ENCODE peak calls at places on chromosomes 2 and 18, in seven cellular contexts. O, H, E, I, D, A and Y are unnamed samples.

GRCh38 chr18:29849145-29849544 is 1193.4 kb downstream of the DSC3 start:
- DNase-seq in H (no peak), E (no peak), D (no peak), A (no peak), O (no peak), I (no peak), Y (no peak)

GRCh38 chr2:38512211-38512610 is 90.5 kb downstream of the HNRNPLL start:
- DNase-seq in O (no peak), E (no peak), A (no peak), H (no peak), D (no peak), I (peak; percentile 26), Y (no peak)

GRCh38 chr2:878245-878930 is 72.3 kb upstream of the SNTG2 start:
- DNase-seq in H (no peak), O (no peak), A (no peak), E (no peak), I (peak; percentile 74), D (no peak), Y (no peak)

GRCh38 chr2:120367649-120368048 is 21.7 kb downstream of the INHBB start:
- DNase-seq in O (no peak), E (peak; percentile 9), I (no peak), A (no peak), D (peak; percentile 80), H (no peak), Y (no peak)

GRCh38 chr18:59659486-59660187 is 37.6 kb downstream of the CCBE1 start:
- DNase-seq in O (no peak), A (no peak), D (no peak), I (no peak), H (no peak), E (no peak), Y (no peak)

GRCh38 chr18:6561029-6561861 is 146.5 kb upstream of the L3MBTL4 start:
- DNase-seq in O (no peak), D (no peak), I (no peak), H (no peak), A (peak; percentile 30), E (no peak), Y (no peak)

GRCh38 chr18:59156316-59156715 is 16.6 kb downstream of the SEC11C start:
- DNase-seq in D (no peak), O (peak; percentile 79), H (no peak), I (no peak), A (no peak), E (no peak), Y (no peak)

GRCh38 chr18:53745228-53745967 is 479.1 kb downstream of the MBD2 start:
- DNase-seq in E (no peak), I (no peak), H (no peak), O (peak; percentile 57), D (peak; percentile 35), A (no peak), Y (no peak)

GRCh38 chr2:232951891-232952290 is 61.2 kb downstream of the NGEF start:
- DNase-seq in I (no peak), A (no peak), O (no peak), E (no peak), H (no peak), D (peak; percentile 68), Y (no peak)

GRCh38 chr2:148013879-148014278 is 6.7 kb downstream of the ORC4 start:
- DNase-seq in H (no peak), O (no peak), D (no peak), E (no peak), I (no peak), A (no peak), Y (no peak)

GRCh38 chr2:217573565-217573964 is 429.2 kb downstream of the TNS1 start:
- DNase-seq in D (no peak), I (no peak), A (no peak), E (no peak), O (no peak), H (no peak), Y (no peak)
- TF ChIP-seq CTCF in D (no peak), I (no peak), A (no peak), E (no peak), O (no peak), H (no peak), Y (no peak)

GRCh38 chr2:207734264-207734635 is 22.8 kb downstream of the CCNYL1 start:
- DNase-seq in O (peak; percentile 19), E (no peak), D (peak; percentile 38), I (no peak), H (no peak), A (no peak), Y (no peak)
- TF ChIP-seq CTCF in O (peak; percentile 42), E (peak; percentile 16), D (peak; percentile 63), I (no peak), H (no peak), A (peak; percentile 17), Y (no peak)

GRCh38 chr2:86396304-86396785 is 44.8 kb upstream of the KDM3A start:
- DNase-seq in I (no peak), A (no peak), E (peak; percentile 60), D (no peak), O (peak; percentile 63), H (no peak), Y (peak; percentile 58)
- TF ChIP-seq CTCF in I (no peak), A (peak; percentile 24), E (no peak), D (peak; percentile 52), O (peak; percentile 72), H (no peak), Y (peak; percentile 33)

GRCh38 chr2:210086930-210087329 is 84.3 kb downstream of the KANSL1L start:
- DNase-seq in D (no peak), A (no peak), I (no peak), O (no peak), E (no peak), H (no peak), Y (no peak)

GRCh38 chr2:210094787-210095186 is 76.4 kb downstream of the KANSL1L start:
- DNase-seq in I (no peak), O (no peak), H (no peak), D (no peak), E (no peak), A (no peak), Y (no peak)

GRCh38 chr2:210092791-210093190 is 78.4 kb downstream of the KANSL1L start:
- DNase-seq in O (no peak), I (no peak), E (no peak), H (no peak), D (no peak), A (no peak), Y (no peak)
- TF ChIP-seq CTCF in O (no peak), I (no peak), E (no peak), H (no peak), D (no peak), A (no peak), Y (no peak)

DNA sequence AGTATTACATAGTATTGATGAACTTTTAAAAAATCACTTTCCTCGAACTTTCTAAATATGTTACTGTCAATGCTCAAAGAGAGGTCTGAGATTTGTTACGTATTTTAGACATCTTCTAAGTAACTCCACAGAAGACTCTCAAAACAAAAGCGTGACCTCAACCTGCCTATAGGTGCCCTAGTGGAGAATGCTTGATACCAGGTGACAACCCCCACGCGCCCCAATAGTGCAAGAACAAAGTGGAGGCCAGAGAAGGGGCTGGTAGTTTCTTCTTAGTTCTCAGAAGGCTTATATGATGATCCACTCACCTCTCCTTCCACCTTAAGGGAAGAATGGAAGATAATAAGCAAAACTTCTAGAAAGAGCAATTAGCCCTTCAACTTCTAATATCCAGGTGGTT is 102.6 kb downstream of the ANKRD44 start:
- DNase-seq in D (no peak), O (no peak), E (no peak), A (no peak), H (no peak), I (no peak), Y (no peak)
- TF ChIP-seq CTCF in D (no peak), O (no peak), E (no peak), A (no peak), H (no peak), I (no peak), Y (no peak)

DNA sequence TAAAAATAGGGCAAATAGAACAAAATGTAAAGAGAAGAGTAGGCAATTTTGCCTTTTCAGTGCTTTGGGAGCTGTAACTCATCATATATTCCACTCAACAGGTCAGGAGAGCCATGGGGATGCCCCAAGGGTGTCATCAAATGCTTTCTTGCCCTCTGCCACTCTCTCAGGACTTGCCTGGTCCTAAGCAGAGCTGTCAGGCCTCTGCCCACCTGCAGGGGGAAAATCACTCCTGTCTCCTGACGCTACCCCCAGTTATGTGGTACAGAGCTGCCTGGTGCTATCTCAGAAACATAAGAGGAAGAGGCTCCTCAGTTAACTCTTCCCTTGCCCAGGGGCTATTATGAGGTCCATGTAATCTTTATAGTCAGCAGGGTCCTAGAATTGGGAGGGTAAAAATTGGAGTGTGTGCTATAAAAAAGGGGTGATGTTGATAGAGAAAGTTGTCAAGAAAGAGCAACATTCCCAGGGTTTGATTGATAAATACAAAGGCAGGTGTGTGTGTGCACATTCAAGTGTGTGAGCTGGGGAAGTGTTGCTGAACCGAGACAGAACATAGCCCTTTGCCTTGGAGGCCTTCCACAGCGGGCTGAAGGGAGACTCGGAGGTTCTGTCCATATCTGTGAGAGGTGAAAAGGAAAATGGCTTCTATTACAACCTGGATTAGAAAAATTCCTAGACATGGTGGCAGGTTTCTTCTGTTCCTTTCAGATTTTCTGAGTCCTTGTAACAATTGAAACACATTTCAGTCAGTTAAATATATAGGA is 25.4 kb downstream of the PTPRM start:
- DNase-seq in O (no peak), I (no peak), D (no peak), E (no peak), H (no peak), A (no peak), Y (no peak)
- TF ChIP-seq CTCF in O (no peak), I (no peak), D (no peak), E (no peak), H (no peak), A (no peak), Y (no peak)

DNA sequence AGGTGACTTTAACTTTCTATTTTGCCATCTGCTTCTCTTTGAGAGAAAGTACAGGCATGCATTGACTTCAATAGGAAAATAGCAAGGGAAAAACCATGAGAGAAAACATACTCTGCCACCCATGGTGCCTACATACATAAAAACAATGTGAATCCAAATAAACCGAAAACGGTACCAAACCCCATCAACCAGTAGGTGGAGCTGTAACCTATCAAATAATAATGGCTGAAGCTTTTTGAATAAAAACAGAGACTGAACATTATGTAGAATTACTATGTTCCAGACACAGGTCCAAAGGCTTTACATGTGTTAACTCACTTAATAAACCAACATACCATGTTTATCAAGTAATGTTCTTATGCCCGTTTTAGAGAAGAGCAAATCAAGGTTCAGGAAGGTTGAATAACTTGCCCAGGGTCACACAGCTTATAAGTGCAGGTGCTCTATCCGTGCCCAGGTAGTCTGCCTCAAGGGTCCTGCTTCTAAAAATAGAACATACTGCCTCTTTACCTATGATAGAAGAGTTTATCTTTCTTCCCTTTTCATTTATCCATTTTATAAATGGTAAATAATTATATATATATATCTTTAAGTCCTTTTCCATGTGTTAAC is 293.9 kb upstream of the SYT4 start:
- DNase-seq in H (no peak), E (no peak), A (no peak), D (no peak), O (peak; percentile 84), I (no peak), Y (peak; percentile 42)
- TF ChIP-seq CTCF in H (peak; percentile 27), E (peak; percentile 61), A (peak; percentile 55), D (peak; percentile 78), O (peak; percentile 83), I (no peak), Y (peak; percentile 83)

GRCh38 chr2:126408671-126409070 is 247.3 kb upstream of the GYPC start:
- DNase-seq in D (peak; percentile 32), I (no peak), E (no peak), A (no peak), O (no peak), H (no peak), Y (no peak)
- TF ChIP-seq CTCF in D (no peak), I (no peak), E (no peak), A (no peak), O (no peak), H (no peak), Y (no peak)